ENCODE peak calls at places on chromosomes 4 and X, in eight cellular contexts. One of them, this sample, is unnamed.

GRCh38 chr4:156677136-156677535 is 294.5 kb downstream of the PDGFC start:
- ATAC-seq in body of pancreas: no peak
- ATAC-seq in CD4-positive, CD25-positive, alpha-beta regulatory T cell: no peak
- ATAC-seq in upper lobe of left lung: no peak
- ATAC-seq in gastrocnemius medialis: no peak
- ATAC-seq in HCT116: peak; percentile 80
- ATAC-seq in lung: no peak
- ATAC-seq in upper lobe of right lung: peak; percentile 50
- ATAC-seq in this sample: no peak

GRCh38 chr4:7361256-7361655 is 73.5 kb downstream of the PSAPL1 start:
- ATAC-seq in CD4-positive, CD25-positive, alpha-beta regulatory T cell: no peak
- ATAC-seq in gastrocnemius medialis: no peak
- ATAC-seq in upper lobe of right lung: no peak
- ATAC-seq in upper lobe of left lung: no peak
- ATAC-seq in lung: no peak
- ATAC-seq in HCT116: no peak
- ATAC-seq in body of pancreas: no peak
- ATAC-seq in this sample: peak; percentile 46

GRCh38 chr4:23957465-23957864 is 67.6 kb upstream of the PPARGC1A start:
- ATAC-seq in HCT116: no peak
- ATAC-seq in CD4-positive, CD25-positive, alpha-beta regulatory T cell: no peak
- ATAC-seq in lung: no peak
- ATAC-seq in body of pancreas: no peak
- ATAC-seq in upper lobe of left lung: no peak
- ATAC-seq in gastrocnemius medialis: no peak
- ATAC-seq in upper lobe of right lung: no peak
- ATAC-seq in this sample: no peak

GRCh38 chr4:17492058-17492741 is 19.7 kb downstream of the QDPR start:
- ATAC-seq in upper lobe of left lung: no peak
- ATAC-seq in gastrocnemius medialis: no peak
- ATAC-seq in HCT116: no peak
- ATAC-seq in CD4-positive, CD25-positive, alpha-beta regulatory T cell: no peak
- ATAC-seq in lung: no peak
- ATAC-seq in body of pancreas: no peak
- ATAC-seq in upper lobe of right lung: no peak
- ATAC-seq in this sample: no peak

GRCh38 chr4:71595576-71596108 is 188.2 kb downstream of the GC start:
- ATAC-seq in gastrocnemius medialis: no peak
- ATAC-seq in HCT116: no peak
- ATAC-seq in CD4-positive, CD25-positive, alpha-beta regulatory T cell: no peak
- ATAC-seq in upper lobe of right lung: no peak
- ATAC-seq in upper lobe of left lung: no peak
- ATAC-seq in lung: no peak
- ATAC-seq in body of pancreas: no peak
- ATAC-seq in this sample: no peak

GRCh38 chrX:72545990-72546389 is 26.7 kb downstream of the HDAC8 start:
- ATAC-seq in lung: no peak
- ATAC-seq in gastrocnemius medialis: no peak
- ATAC-seq in CD4-positive, CD25-positive, alpha-beta regulatory T cell: no peak
- ATAC-seq in upper lobe of left lung: no peak
- ATAC-seq in body of pancreas: no peak
- ATAC-seq in HCT116: peak; percentile 53
- ATAC-seq in upper lobe of right lung: no peak
- ATAC-seq in this sample: no peak

GRCh38 chr4:99436976-99437655 is 2.0 kb upstream of the ADH7 start:
- ATAC-seq in lung: no peak
- ATAC-seq in HCT116: no peak
- ATAC-seq in upper lobe of left lung: no peak
- ATAC-seq in CD4-positive, CD25-positive, alpha-beta regulatory T cell: no peak
- ATAC-seq in upper lobe of right lung: peak; percentile 49
- ATAC-seq in gastrocnemius medialis: no peak
- ATAC-seq in body of pancreas: peak; percentile 34
- ATAC-seq in this sample: no peak

GRCh38 chr4:76377922-76378321 is 43.0 kb downstream of the CCDC158 start:
- ATAC-seq in upper lobe of left lung: peak; percentile 55
- ATAC-seq in lung: peak; percentile 72
- ATAC-seq in upper lobe of right lung: peak; percentile 83
- ATAC-seq in gastrocnemius medialis: no peak
- ATAC-seq in body of pancreas: peak; percentile 73
- ATAC-seq in HCT116: peak; percentile 86
- ATAC-seq in CD4-positive, CD25-positive, alpha-beta regulatory T cell: no peak
- ATAC-seq in this sample: no peak

GRCh38 chr4:2621419-2621818 is 85.0 kb downstream of the FAM193A start:
- ATAC-seq in HCT116: no peak
- ATAC-seq in body of pancreas: no peak
- ATAC-seq in upper lobe of left lung: no peak
- ATAC-seq in upper lobe of right lung: no peak
- ATAC-seq in gastrocnemius medialis: no peak
- ATAC-seq in CD4-positive, CD25-positive, alpha-beta regulatory T cell: no peak
- ATAC-seq in lung: no peak
- ATAC-seq in this sample: no peak

GRCh38 chrX:17674611-17675010 is 62.7 kb upstream of the SCML1 start:
- ATAC-seq in HCT116: no peak
- ATAC-seq in CD4-positive, CD25-positive, alpha-beta regulatory T cell: no peak
- ATAC-seq in gastrocnemius medialis: no peak
- ATAC-seq in body of pancreas: no peak
- ATAC-seq in upper lobe of right lung: peak; percentile 65
- ATAC-seq in upper lobe of left lung: no peak
- ATAC-seq in lung: no peak
- ATAC-seq in this sample: no peak

GRCh38 chr4:158796370-158797140 is 27.7 kb downstream of the FNIP2 start:
- ATAC-seq in upper lobe of left lung: no peak
- ATAC-seq in HCT116: no peak
- ATAC-seq in lung: no peak
- ATAC-seq in body of pancreas: no peak
- ATAC-seq in gastrocnemius medialis: peak; percentile 43
- ATAC-seq in CD4-positive, CD25-positive, alpha-beta regulatory T cell: no peak
- ATAC-seq in upper lobe of right lung: peak; percentile 85
- ATAC-seq in this sample: no peak

GRCh38 chr4:72283357-72283756 is 251.6 kb downstream of the NPFFR2 start:
- ATAC-seq in lung: no peak
- ATAC-seq in upper lobe of left lung: no peak
- ATAC-seq in upper lobe of right lung: no peak
- ATAC-seq in CD4-positive, CD25-positive, alpha-beta regulatory T cell: no peak
- ATAC-seq in body of pancreas: no peak
- ATAC-seq in HCT116: no peak
- ATAC-seq in gastrocnemius medialis: no peak
- ATAC-seq in this sample: no peak

GRCh38 chr4:86816463-86817107 is 32.6 kb downstream of the SLC10A6 start:
- ATAC-seq in HCT116: no peak
- ATAC-seq in CD4-positive, CD25-positive, alpha-beta regulatory T cell: no peak
- ATAC-seq in gastrocnemius medialis: peak; percentile 72
- ATAC-seq in upper lobe of left lung: peak; percentile 72
- ATAC-seq in body of pancreas: no peak
- ATAC-seq in upper lobe of right lung: peak; percentile 39
- ATAC-seq in lung: no peak
- ATAC-seq in this sample: peak; percentile 83

GRCh38 chr4:38509551-38509950 is 154.4 kb upstream of the KLF3 start:
- ATAC-seq in upper lobe of right lung: peak; percentile 12
- ATAC-seq in lung: no peak
- ATAC-seq in CD4-positive, CD25-positive, alpha-beta regulatory T cell: peak; percentile 89
- ATAC-seq in HCT116: no peak
- ATAC-seq in gastrocnemius medialis: no peak
- ATAC-seq in body of pancreas: no peak
- ATAC-seq in upper lobe of left lung: no peak
- ATAC-seq in this sample: no peak

GRCh38 chr4:140790765-140791164 is 34.6 kb upstream of the TBC1D9 start:
- ATAC-seq in CD4-positive, CD25-positive, alpha-beta regulatory T cell: peak; percentile 47
- ATAC-seq in lung: peak; percentile 77
- ATAC-seq in upper lobe of left lung: peak; percentile 79
- ATAC-seq in HCT116: no peak
- ATAC-seq in upper lobe of right lung: peak; percentile 98
- ATAC-seq in gastrocnemius medialis: no peak
- ATAC-seq in body of pancreas: no peak
- ATAC-seq in this sample: peak; percentile 36

GRCh38 chr4:101856149-101856548 is 65.6 kb downstream of the BANK1 start:
- ATAC-seq in gastrocnemius medialis: no peak
- ATAC-seq in upper lobe of right lung: no peak
- ATAC-seq in upper lobe of left lung: no peak
- ATAC-seq in body of pancreas: no peak
- ATAC-seq in CD4-positive, CD25-positive, alpha-beta regulatory T cell: no peak
- ATAC-seq in lung: no peak
- ATAC-seq in HCT116: no peak
- ATAC-seq in this sample: no peak

GRCh38 chr4:51853027-51853682 is 10.2 kb downstream of the DCUN1D4 start:
- ATAC-seq in CD4-positive, CD25-positive, alpha-beta regulatory T cell: no peak
- ATAC-seq in gastrocnemius medialis: no peak
- ATAC-seq in body of pancreas: peak; percentile 57
- ATAC-seq in upper lobe of left lung: no peak
- ATAC-seq in upper lobe of right lung: no peak
- ATAC-seq in HCT116: no peak
- ATAC-seq in lung: no peak
- ATAC-seq in this sample: peak; percentile 39

GRCh38 chr4:139256349-139256748 is 23.7 kb downstream of the MGARP start:
- ATAC-seq in upper lobe of left lung: no peak
- ATAC-seq in gastrocnemius medialis: no peak
- ATAC-seq in upper lobe of right lung: no peak
- ATAC-seq in lung: no peak
- ATAC-seq in HCT116: no peak
- ATAC-seq in CD4-positive, CD25-positive, alpha-beta regulatory T cell: no peak
- ATAC-seq in body of pancreas: no peak
- ATAC-seq in this sample: no peak

GRCh38 chrX:39174761-39175417 is 373.6 kb downstream of the MID1IP1 start:
- ATAC-seq in upper lobe of right lung: peak; percentile 39
- ATAC-seq in gastrocnemius medialis: no peak
- ATAC-seq in lung: no peak
- ATAC-seq in CD4-positive, CD25-positive, alpha-beta regulatory T cell: peak; percentile 63
- ATAC-seq in HCT116: no peak
- ATAC-seq in upper lobe of left lung: no peak
- ATAC-seq in body of pancreas: peak; percentile 69
- ATAC-seq in this sample: peak; percentile 50
- H3K4me1 ChIP-seq in upper lobe of right lung: no peaks in the 10 kb centered on the region
- H3K4me1 ChIP-seq in gastrocnemius medialis: no peaks in the 10 kb centered on the region
- H3K4me1 ChIP-seq in lung: no peaks in the 10 kb centered on the region
- H3K4me1 ChIP-seq in CD4-positive, CD25-positive, alpha-beta regulatory T cell: peaks cover 23% of the 10 kb centered on the region
- H3K4me1 ChIP-seq in HCT116: no peaks in the 10 kb centered on the region
- H3K4me1 ChIP-seq in upper lobe of left lung: peaks cover 12% of the 10 kb centered on the region
- H3K4me1 ChIP-seq in body of pancreas: no peaks in the 10 kb centered on the region
- H3K4me1 ChIP-seq in this sample: peaks cover 14% of the 10 kb centered on the region

GRCh38 chr4:41122775-41123174 is 91.6 kb downstream of the APBB2 start:
- ATAC-seq in upper lobe of left lung: no peak
- ATAC-seq in gastrocnemius medialis: no peak
- ATAC-seq in HCT116: peak; percentile 27
- ATAC-seq in upper lobe of right lung: no peak
- ATAC-seq in lung: no peak
- ATAC-seq in body of pancreas: no peak
- ATAC-seq in CD4-positive, CD25-positive, alpha-beta regulatory T cell: no peak
- ATAC-seq in this sample: no peak

GRCh38 chr4:41125558-41126311 is 88.6 kb downstream of the APBB2 start:
- ATAC-seq in HCT116: peak; percentile 15
- ATAC-seq in lung: no peak
- ATAC-seq in body of pancreas: no peak
- ATAC-seq in upper lobe of left lung: no peak
- ATAC-seq in gastrocnemius medialis: no peak
- ATAC-seq in upper lobe of right lung: no peak
- ATAC-seq in CD4-positive, CD25-positive, alpha-beta regulatory T cell: no peak
- ATAC-seq in this sample: no peak

GRCh38 chr4:41121906-41122305 is 92.4 kb downstream of the APBB2 start:
- ATAC-seq in gastrocnemius medialis: no peak
- ATAC-seq in HCT116: no peak
- ATAC-seq in CD4-positive, CD25-positive, alpha-beta regulatory T cell: no peak
- ATAC-seq in upper lobe of left lung: no peak
- ATAC-seq in lung: no peak
- ATAC-seq in upper lobe of right lung: no peak
- ATAC-seq in body of pancreas: no peak
- ATAC-seq in this sample: no peak

GRCh38 chr4:41122309-41122708 is 92.0 kb downstream of the APBB2 start:
- ATAC-seq in HCT116: no peak
- ATAC-seq in upper lobe of right lung: no peak
- ATAC-seq in upper lobe of left lung: no peak
- ATAC-seq in gastrocnemius medialis: no peak
- ATAC-seq in CD4-positive, CD25-positive, alpha-beta regulatory T cell: no peak
- ATAC-seq in lung: no peak
- ATAC-seq in body of pancreas: no peak
- ATAC-seq in this sample: no peak

GRCh38 chr4:41124916-41125548 is 89.3 kb downstream of the APBB2 start:
- ATAC-seq in upper lobe of right lung: peak; percentile 70
- ATAC-seq in upper lobe of left lung: peak; percentile 71
- ATAC-seq in HCT116: peak; percentile 82
- ATAC-seq in CD4-positive, CD25-positive, alpha-beta regulatory T cell: no peak
- ATAC-seq in lung: peak; percentile 63
- ATAC-seq in body of pancreas: peak; percentile 66
- ATAC-seq in gastrocnemius medialis: no peak
- ATAC-seq in this sample: no peak
- H3K4me1 ChIP-seq in upper lobe of right lung: peaks cover 22% of the 10 kb centered on the region
- H3K4me1 ChIP-seq in upper lobe of left lung: peaks cover 25% of the 10 kb centered on the region
- H3K4me1 ChIP-seq in HCT116: peaks cover 75% of the 10 kb centered on the region
- H3K4me1 ChIP-seq in CD4-positive, CD25-positive, alpha-beta regulatory T cell: no peaks in the 10 kb centered on the region
- H3K4me1 ChIP-seq in lung: peaks cover 6% of the 10 kb centered on the region
- H3K4me1 ChIP-seq in body of pancreas: peaks cover 28% of the 10 kb centered on the region
- H3K4me1 ChIP-seq in gastrocnemius medialis: peaks cover 20% of the 10 kb centered on the region
- H3K4me1 ChIP-seq in this sample: no peaks in the 10 kb centered on the region

GRCh38 chr4:184444953-184445309 is 29.4 kb downstream of the IRF2 start:
- ATAC-seq in lung: no peak
- ATAC-seq in HCT116: no peak
- ATAC-seq in upper lobe of right lung: peak; percentile 47
- ATAC-seq in gastrocnemius medialis: no peak
- ATAC-seq in body of pancreas: no peak
- ATAC-seq in upper lobe of left lung: peak; percentile 41
- ATAC-seq in CD4-positive, CD25-positive, alpha-beta regulatory T cell: peak; percentile 57
- ATAC-seq in this sample: no peak

GRCh38 chr4:184440593-184441358 is 33.6 kb downstream of the IRF2 start:
- ATAC-seq in lung: no peak
- ATAC-seq in HCT116: no peak
- ATAC-seq in upper lobe of right lung: no peak
- ATAC-seq in gastrocnemius medialis: no peak
- ATAC-seq in upper lobe of left lung: no peak
- ATAC-seq in CD4-positive, CD25-positive, alpha-beta regulatory T cell: no peak
- ATAC-seq in body of pancreas: no peak
- ATAC-seq in this sample: peak; percentile 10

GRCh38 chr4:184444215-184444952 is 30.0 kb downstream of the IRF2 start:
- ATAC-seq in HCT116: no peak
- ATAC-seq in CD4-positive, CD25-positive, alpha-beta regulatory T cell: no peak
- ATAC-seq in upper lobe of left lung: no peak
- ATAC-seq in body of pancreas: no peak
- ATAC-seq in lung: no peak
- ATAC-seq in upper lobe of right lung: no peak
- ATAC-seq in gastrocnemius medialis: no peak
- ATAC-seq in this sample: no peak

GRCh38 chr4:184441461-184442392 is 32.6 kb downstream of the IRF2 start:
- ATAC-seq in lung: no peak
- ATAC-seq in gastrocnemius medialis: no peak
- ATAC-seq in HCT116: no peak
- ATAC-seq in upper lobe of left lung: no peak
- ATAC-seq in CD4-positive, CD25-positive, alpha-beta regulatory T cell: no peak
- ATAC-seq in upper lobe of right lung: no peak
- ATAC-seq in body of pancreas: no peak
- ATAC-seq in this sample: no peak

GRCh38 chr4:184443318-184443717 is 31.0 kb downstream of the IRF2 start:
- ATAC-seq in upper lobe of left lung: no peak
- ATAC-seq in body of pancreas: no peak
- ATAC-seq in HCT116: no peak
- ATAC-seq in lung: no peak
- ATAC-seq in upper lobe of right lung: no peak
- ATAC-seq in CD4-positive, CD25-positive, alpha-beta regulatory T cell: no peak
- ATAC-seq in gastrocnemius medialis: no peak
- ATAC-seq in this sample: no peak
- H3K4me1 ChIP-seq in upper lobe of left lung: peaks cover 76% of the 10 kb centered on the region
- H3K4me1 ChIP-seq in body of pancreas: peaks cover 27% of the 10 kb centered on the region
- H3K4me1 ChIP-seq in HCT116: no peaks in the 10 kb centered on the region
- H3K4me1 ChIP-seq in lung: peaks cover 27% of the 10 kb centered on the region
- H3K4me1 ChIP-seq in upper lobe of right lung: peaks cover 77% of the 10 kb centered on the region
- H3K4me1 ChIP-seq in CD4-positive, CD25-positive, alpha-beta regulatory T cell: peaks cover 51% of the 10 kb centered on the region
- H3K4me1 ChIP-seq in gastrocnemius medialis: peaks cover 90% of the 10 kb centered on the region
- H3K4me1 ChIP-seq in this sample: no peaks in the 10 kb centered on the region

GRCh38 chr4:125649452-125649851 is 334.7 kb downstream of the FAT4 start:
- ATAC-seq in body of pancreas: no peak
- ATAC-seq in gastrocnemius medialis: no peak
- ATAC-seq in upper lobe of left lung: no peak
- ATAC-seq in upper lobe of right lung: no peak
- ATAC-seq in HCT116: no peak
- ATAC-seq in lung: no peak
- ATAC-seq in CD4-positive, CD25-positive, alpha-beta regulatory T cell: no peak
- ATAC-seq in this sample: no peak

GRCh38 chr4:125650557-125650956 is 335.8 kb downstream of the FAT4 start:
- ATAC-seq in upper lobe of left lung: no peak
- ATAC-seq in lung: no peak
- ATAC-seq in body of pancreas: no peak
- ATAC-seq in upper lobe of right lung: no peak
- ATAC-seq in CD4-positive, CD25-positive, alpha-beta regulatory T cell: no peak
- ATAC-seq in HCT116: no peak
- ATAC-seq in gastrocnemius medialis: no peak
- ATAC-seq in this sample: no peak
- H3K4me1 ChIP-seq in upper lobe of left lung: no peaks in the 10 kb centered on the region
- H3K4me1 ChIP-seq in lung: no peaks in the 10 kb centered on the region
- H3K4me1 ChIP-seq in body of pancreas: no peaks in the 10 kb centered on the region
- H3K4me1 ChIP-seq in upper lobe of right lung: no peaks in the 10 kb centered on the region
- H3K4me1 ChIP-seq in CD4-positive, CD25-positive, alpha-beta regulatory T cell: no peaks in the 10 kb centered on the region
- H3K4me1 ChIP-seq in HCT116: no peaks in the 10 kb centered on the region
- H3K4me1 ChIP-seq in gastrocnemius medialis: no peaks in the 10 kb centered on the region
- H3K4me1 ChIP-seq in this sample: no peaks in the 10 kb centered on the region

This sample was measured in gastroesophageal sphincter.